ENCODE peak calls at places on chromosomes 4 and X, in seven cellular contexts. One of them, this sample, is unnamed.

GRCh38 chr4:140070369-140070768 is 83.6 kb downstream of the MAML3 start:
- DNase-seq in breast epithelium: no peak
- DNase-seq in GM23338: no peak
- DNase-seq in spleen: no peak
- DNase-seq in transverse colon: no peak
- DNase-seq in endothelial cell of umbilical vein: no peak
- DNase-seq in prostate gland: no peak
- DNase-seq in this sample: no peak

GRCh38 chrX:41895826-41896225 is 27.5 kb downstream of the CASK start:
- DNase-seq in breast epithelium: no peak
- DNase-seq in GM23338: no peak
- DNase-seq in spleen: no peak
- DNase-seq in transverse colon: no peak
- DNase-seq in endothelial cell of umbilical vein: no peak
- DNase-seq in prostate gland: no peak
- DNase-seq in this sample: no peak

GRCh38 chr4:183541081-183542045 is 36.5 kb downstream of the ING2 start:
- DNase-seq in breast epithelium: no peak
- DNase-seq in GM23338: peak; percentile 73
- DNase-seq in spleen: no peak
- DNase-seq in transverse colon: no peak
- DNase-seq in endothelial cell of umbilical vein: no peak
- DNase-seq in prostate gland: no peak
- DNase-seq in this sample: no peak

GRCh38 chrX:40478457-40479065 is 102.2 kb upstream of the ATP6AP2 start:
- DNase-seq in breast epithelium: no peak
- DNase-seq in GM23338: no peak
- DNase-seq in spleen: no peak
- DNase-seq in transverse colon: no peak
- DNase-seq in endothelial cell of umbilical vein: no peak
- DNase-seq in prostate gland: no peak
- DNase-seq in this sample: no peak

GRCh38 chrX:104370089-104370488 is 115.4 kb upstream of the ESX1 start:
- DNase-seq in breast epithelium: peak; percentile 38
- DNase-seq in GM23338: peak; percentile 55
- DNase-seq in spleen: no peak
- DNase-seq in transverse colon: no peak
- DNase-seq in endothelial cell of umbilical vein: no peak
- DNase-seq in prostate gland: peak; percentile 51
- DNase-seq in this sample: no peak

GRCh38 chr4:2286904-2287593 is 25.1 kb upstream of the MXD4 start:
- DNase-seq in breast epithelium: no peak
- DNase-seq in GM23338: no peak
- DNase-seq in spleen: peak; percentile 60
- DNase-seq in transverse colon: no peak
- DNase-seq in endothelial cell of umbilical vein: no peak
- DNase-seq in prostate gland: no peak
- DNase-seq in this sample: peak; percentile 10

GRCh38 chr4:71290074-71290473 is 48.7 kb upstream of the SLC4A4 start:
- DNase-seq in breast epithelium: no peak
- DNase-seq in GM23338: no peak
- DNase-seq in spleen: no peak
- DNase-seq in transverse colon: no peak
- DNase-seq in endothelial cell of umbilical vein: no peak
- DNase-seq in prostate gland: no peak
- DNase-seq in this sample: no peak

GRCh38 chr4:118351851-118352827 is 664 bp downstream of the PRSS12 start:
- DNase-seq in breast epithelium: no peak
- DNase-seq in GM23338: peak; percentile 65
- DNase-seq in spleen: peak; percentile 74
- DNase-seq in transverse colon: peak; percentile 65
- DNase-seq in endothelial cell of umbilical vein: no peak
- DNase-seq in prostate gland: no peak
- DNase-seq in this sample: peak; percentile 65

GRCh38 chr4:40482985-40483647 is 146.5 kb downstream of the RBM47 start:
- DNase-seq in breast epithelium: no peak
- DNase-seq in GM23338: peak; percentile 78
- DNase-seq in spleen: no peak
- DNase-seq in transverse colon: no peak
- DNase-seq in endothelial cell of umbilical vein: no peak
- DNase-seq in prostate gland: no peak
- DNase-seq in this sample: no peak

GRCh38 chr4:65416875-65417274 is 253.4 kb downstream of the EPHA5 start:
- DNase-seq in breast epithelium: no peak
- DNase-seq in GM23338: peak; percentile 14
- DNase-seq in spleen: no peak
- DNase-seq in transverse colon: peak; percentile 17
- DNase-seq in endothelial cell of umbilical vein: peak; percentile 80
- DNase-seq in prostate gland: no peak
- DNase-seq in this sample: no peak

GRCh38 chr4:23235613-23236390 is 543.1 kb downstream of the GBA3 start:
- DNase-seq in breast epithelium: no peak
- DNase-seq in GM23338: peak; percentile 9
- DNase-seq in spleen: no peak
- DNase-seq in transverse colon: no peak
- DNase-seq in endothelial cell of umbilical vein: no peak
- DNase-seq in prostate gland: no peak
- DNase-seq in this sample: no peak

GRCh38 chr4:151475338-151475737 is 66.4 kb downstream of the FHIP1A start:
- DNase-seq in breast epithelium: no peak
- DNase-seq in GM23338: peak; percentile 50
- DNase-seq in spleen: no peak
- DNase-seq in transverse colon: no peak
- DNase-seq in endothelial cell of umbilical vein: no peak
- DNase-seq in prostate gland: no peak
- DNase-seq in this sample: no peak

DNA sequence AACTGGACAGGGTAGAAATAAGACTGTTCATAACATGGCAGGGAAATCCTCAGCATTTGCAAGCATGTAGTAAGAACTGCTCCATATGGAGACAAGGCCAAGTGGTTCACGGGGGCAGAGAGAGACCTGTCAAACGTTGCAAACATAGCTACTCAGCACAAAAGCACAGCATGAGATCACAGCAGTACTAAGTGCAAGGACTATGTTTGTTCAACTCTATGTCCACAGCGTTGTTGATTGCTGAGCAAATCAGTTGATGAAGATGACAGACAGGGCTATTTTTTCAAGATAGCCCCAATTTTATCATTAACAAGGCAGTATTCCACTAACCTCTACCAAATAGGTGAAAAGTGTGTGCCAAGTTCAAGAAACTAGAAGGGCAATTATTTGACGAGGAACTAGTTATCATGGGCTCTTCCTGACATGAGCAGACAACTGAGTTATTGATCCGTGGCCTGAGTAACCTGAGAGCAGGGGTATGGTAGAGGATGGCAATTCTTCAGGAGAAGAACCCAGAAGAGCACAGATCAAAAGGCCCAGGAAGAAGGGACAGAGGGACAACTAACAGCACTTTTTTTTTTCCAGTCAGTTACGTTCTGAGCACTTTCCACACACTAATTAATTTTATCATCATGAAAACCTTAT is 57.4 kb downstream of the SPOCK3 start:
- DNase-seq in breast epithelium: no peak
- DNase-seq in GM23338: no peak
- DNase-seq in spleen: no peak
- DNase-seq in transverse colon: no peak
- DNase-seq in endothelial cell of umbilical vein: no peak
- DNase-seq in prostate gland: no peak
- DNase-seq in this sample: no peak
- H3K4me3 ChIP-seq in breast epithelium: no peak overlapping the region
- H3K4me3 ChIP-seq in GM23338: no peak overlapping the region
- H3K4me3 ChIP-seq in spleen: no peak overlapping the region
- H3K4me3 ChIP-seq in transverse colon: no peak overlapping the region
- H3K4me3 ChIP-seq in endothelial cell of umbilical vein: no peak overlapping the region
- H3K4me3 ChIP-seq in prostate gland: no peak overlapping the region
- H3K4me3 ChIP-seq in this sample: no peak overlapping the region

GRCh38 chrX:45762699-45763647 is 562.3 kb upstream of the DIPK2B start:
- DNase-seq in breast epithelium: no peak
- DNase-seq in GM23338: no peak
- DNase-seq in spleen: no peak
- DNase-seq in transverse colon: no peak
- DNase-seq in endothelial cell of umbilical vein: peak; percentile 44
- DNase-seq in prostate gland: no peak
- DNase-seq in this sample: no peak

GRCh38 chrX:45768666-45769065 is 568.0 kb upstream of the DIPK2B start:
- DNase-seq in breast epithelium: no peak
- DNase-seq in GM23338: no peak
- DNase-seq in spleen: no peak
- DNase-seq in transverse colon: no peak
- DNase-seq in endothelial cell of umbilical vein: no peak
- DNase-seq in prostate gland: no peak
- DNase-seq in this sample: no peak

GRCh38 chrX:45765281-45765680 is 564.6 kb upstream of the DIPK2B start:
- DNase-seq in breast epithelium: no peak
- DNase-seq in GM23338: no peak
- DNase-seq in spleen: no peak
- DNase-seq in transverse colon: no peak
- DNase-seq in endothelial cell of umbilical vein: no peak
- DNase-seq in prostate gland: no peak
- DNase-seq in this sample: no peak

GRCh38 chrX:45767021-45767491 is 566.4 kb upstream of the DIPK2B start:
- DNase-seq in breast epithelium: no peak
- DNase-seq in GM23338: no peak
- DNase-seq in spleen: no peak
- DNase-seq in transverse colon: no peak
- DNase-seq in endothelial cell of umbilical vein: peak; percentile 44
- DNase-seq in prostate gland: no peak
- DNase-seq in this sample: no peak

DNA sequence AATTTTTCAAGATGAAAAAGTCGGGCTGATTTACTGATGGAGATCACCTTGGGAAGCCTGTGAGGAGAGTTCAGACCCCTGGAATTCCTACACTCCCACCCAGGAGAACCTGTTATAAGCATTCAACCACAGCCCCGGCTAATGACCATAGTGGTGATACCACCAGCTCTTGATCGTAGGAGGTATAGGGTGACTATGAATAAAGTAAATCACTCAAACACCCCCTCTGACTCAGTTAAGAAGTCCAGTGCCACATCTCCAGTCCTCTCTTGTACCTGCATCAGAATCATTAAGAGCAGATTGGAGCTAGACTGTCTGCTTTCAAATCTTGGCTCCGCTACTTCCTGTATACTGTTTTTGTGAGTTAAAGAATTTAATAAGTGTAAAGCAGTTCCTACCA is 565.0 kb upstream of the DIPK2B start:
- DNase-seq in breast epithelium: no peak
- DNase-seq in GM23338: no peak
- DNase-seq in spleen: no peak
- DNase-seq in transverse colon: no peak
- DNase-seq in endothelial cell of umbilical vein: no peak
- DNase-seq in prostate gland: no peak
- DNase-seq in this sample: no peak
- TF ChIP-seq POLR2AphosphoS5 in breast epithelium: no peak
- TF ChIP-seq POLR2AphosphoS5 in GM23338: no peak
- TF ChIP-seq POLR2AphosphoS5 in spleen: no peak
- TF ChIP-seq POLR2AphosphoS5 in transverse colon: no peak
- TF ChIP-seq POLR2AphosphoS5 in endothelial cell of umbilical vein: no peak
- TF ChIP-seq POLR2AphosphoS5 in prostate gland: no peak
- TF ChIP-seq POLR2AphosphoS5 in this sample: no peak

DNA sequence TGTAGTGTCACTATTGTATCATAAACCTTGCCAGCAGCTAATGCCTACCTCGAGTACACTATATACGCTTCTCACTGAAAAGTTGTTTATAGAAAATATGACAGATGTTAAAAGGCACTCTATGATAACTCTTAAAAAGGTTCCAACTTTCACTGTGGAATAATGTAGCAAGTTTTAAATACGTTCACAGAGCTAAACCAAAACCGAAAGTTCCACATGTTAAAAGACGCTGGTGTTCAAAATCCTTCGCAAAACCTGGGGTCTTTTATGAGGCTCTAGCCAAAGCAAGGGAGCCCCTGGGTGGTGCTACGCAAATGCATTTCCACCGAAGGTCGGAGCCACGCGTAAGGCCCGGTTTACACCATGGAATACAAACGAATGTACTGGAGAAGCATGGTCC is 103.7 kb upstream of the TENM3 start:
- DNase-seq in breast epithelium: no peak
- DNase-seq in GM23338: no peak
- DNase-seq in spleen: no peak
- DNase-seq in transverse colon: no peak
- DNase-seq in endothelial cell of umbilical vein: no peak
- DNase-seq in prostate gland: no peak
- DNase-seq in this sample: no peak
- H3K4me3 ChIP-seq in breast epithelium: no peak overlapping the region
- H3K4me3 ChIP-seq in GM23338: no peak overlapping the region
- H3K4me3 ChIP-seq in spleen: peak overlapping the region; percentile 8
- H3K4me3 ChIP-seq in transverse colon: no peak overlapping the region
- H3K4me3 ChIP-seq in endothelial cell of umbilical vein: no peak overlapping the region
- H3K4me3 ChIP-seq in prostate gland: no peak overlapping the region
- H3K4me3 ChIP-seq in this sample: peak overlapping the region; percentile 4

GRCh38 chr4:47617607-47618006 is 132.5 kb downstream of the ATP10D start:
- DNase-seq in breast epithelium: no peak
- DNase-seq in GM23338: no peak
- DNase-seq in spleen: no peak
- DNase-seq in transverse colon: no peak
- DNase-seq in endothelial cell of umbilical vein: no peak
- DNase-seq in prostate gland: no peak
- DNase-seq in this sample: no peak

GRCh38 chr4:47623916-47624554 is 139.0 kb downstream of the ATP10D start:
- DNase-seq in breast epithelium: no peak
- DNase-seq in GM23338: no peak
- DNase-seq in spleen: no peak
- DNase-seq in transverse colon: no peak
- DNase-seq in endothelial cell of umbilical vein: no peak
- DNase-seq in prostate gland: no peak
- DNase-seq in this sample: no peak

GRCh38 chr4:47615385-47615784 is 130.3 kb downstream of the ATP10D start:
- DNase-seq in breast epithelium: no peak
- DNase-seq in GM23338: no peak
- DNase-seq in spleen: no peak
- DNase-seq in transverse colon: no peak
- DNase-seq in endothelial cell of umbilical vein: no peak
- DNase-seq in prostate gland: no peak
- DNase-seq in this sample: no peak

GRCh38 chr4:47619691-47620090 is 134.6 kb downstream of the ATP10D start:
- DNase-seq in breast epithelium: no peak
- DNase-seq in GM23338: no peak
- DNase-seq in spleen: no peak
- DNase-seq in transverse colon: no peak
- DNase-seq in endothelial cell of umbilical vein: no peak
- DNase-seq in prostate gland: no peak
- DNase-seq in this sample: no peak
- TF ChIP-seq POLR2AphosphoS5 in breast epithelium: no peak
- TF ChIP-seq POLR2AphosphoS5 in GM23338: no peak
- TF ChIP-seq POLR2AphosphoS5 in spleen: no peak
- TF ChIP-seq POLR2AphosphoS5 in transverse colon: no peak
- TF ChIP-seq POLR2AphosphoS5 in endothelial cell of umbilical vein: no peak
- TF ChIP-seq POLR2AphosphoS5 in prostate gland: no peak
- TF ChIP-seq POLR2AphosphoS5 in this sample: peak; percentile 8

GRCh38 chrX:49271341-49271740 is 1.7 kb downstream of the PPP1R3F start:
- DNase-seq in breast epithelium: no peak
- DNase-seq in GM23338: no peak
- DNase-seq in spleen: peak; percentile 41
- DNase-seq in transverse colon: no peak
- DNase-seq in endothelial cell of umbilical vein: no peak
- DNase-seq in prostate gland: no peak
- DNase-seq in this sample: peak; percentile 37
- H3K4me3 ChIP-seq in breast epithelium: no peak overlapping the region
- H3K4me3 ChIP-seq in GM23338: peak overlapping the region; percentile 62
- H3K4me3 ChIP-seq in spleen: no peak overlapping the region
- H3K4me3 ChIP-seq in transverse colon: no peak overlapping the region
- H3K4me3 ChIP-seq in endothelial cell of umbilical vein: no peak overlapping the region
- H3K4me3 ChIP-seq in prostate gland: no peak overlapping the region
- H3K4me3 ChIP-seq in this sample: no peak overlapping the region